ENCODE peak calls at places on chromosomes 2 and 18, in four cellular contexts. R, I, N and Q are unnamed samples.

GRCh38 chr18:48227206-48227605 is 182.0 kb downstream of the ZBTB7C start:
- DNase-seq in N (no peak), R (no peak), I (no peak), Q (no peak)

GRCh38 chr18:73897517-73897916 is 250.1 kb downstream of the FBXO15 start:
- DNase-seq in I (no peak), R (no peak), N (no peak), Q (no peak)

GRCh38 chr2:221596192-221596591 is 24.1 kb upstream of the EPHA4 start:
- DNase-seq in I (no peak), R (no peak), N (no peak), Q (no peak)

GRCh38 chr18:57767259-57768050 is 35.7 kb downstream of the ATP8B1 start:
- DNase-seq in I (no peak), R (no peak), N (no peak), Q (no peak)

GRCh38 chr2:172095905-172096660 is 6.6 kb downstream of the DLX2 start:
- DNase-seq in I (no peak), R (no peak), N (no peak), Q (no peak)

GRCh38 chr2:16628316-16628715 is 37.3 kb downstream of the CYRIA start:
- DNase-seq in I (no peak), R (no peak), N (no peak), Q (no peak)

GRCh38 chr2:150445404-150445803 is 42.1 kb downstream of the RND3 start:
- DNase-seq in R (no peak), I (no peak), N (no peak), Q (no peak)

GRCh38 chr18:23565916-23566547 is 20.3 kb downstream of the NPC1 start:
- DNase-seq in N (no peak), R (no peak), I (no peak), Q (no peak)

GRCh38 chr18:5983479-5983878 is 88.2 kb upstream of the TMEM200C start:
- DNase-seq in I (no peak), N (peak; percentile 95), R (no peak), Q (no peak)

GRCh38 chr18:78192044-78192443 is 787.6 kb upstream of the SALL3 start:
- DNase-seq in I (no peak), R (no peak), N (peak; percentile 20), Q (no peak)

GRCh38 chr2:212032032-212032431 is 506.6 kb downstream of the ERBB4 start:
- DNase-seq in R (no peak), N (no peak), I (no peak), Q (no peak)

GRCh38 chr2:74267068-74267467 is 68.7 kb downstream of the MTHFD2 start:
- DNase-seq in N (peak; percentile 31), I (peak; percentile 53), R (no peak), Q (peak; percentile 17)

GRCh38 chr18:42113529-42114191 is 158.6 kb downstream of the PIK3C3 start:
- DNase-seq in N (no peak), R (no peak), I (no peak), Q (no peak)

GRCh38 chr2:38115216-38116012 is 39.5 kb upstream of the CYP1B1 start:
- DNase-seq in R (peak; percentile 33), I (peak; percentile 43), N (peak; percentile 79), Q (peak; percentile 54)

GRCh38 chr2:24512836-24513235 is 21.8 kb downstream of the NCOA1 start:
- DNase-seq in I (no peak), R (no peak), N (no peak), Q (no peak)

GRCh38 chr2:53403836-53404413 is 363.7 kb upstream of the CHAC2 start:
- DNase-seq in I (no peak), R (no peak), N (no peak), Q (no peak)

GRCh38 chr2:50143822-50144575 is 887.9 kb downstream of the NRXN1 start:
- DNase-seq in R (peak; percentile 24), N (peak; percentile 80), I (no peak), Q (peak; percentile 53)

GRCh38 chr2:17337507-17337906 is 180.7 kb downstream of the RAD51AP2 start:
- DNase-seq in R (no peak), I (no peak), N (no peak), Q (no peak)

GRCh38 chr2:33673937-33674336 is 74.8 kb upstream of the FAM98A start:
- DNase-seq in N (no peak), I (no peak), R (no peak), Q (peak; percentile 7)

GRCh38 chr2:155368934-155369333 is 670.4 kb downstream of the KCNJ3 start:
- DNase-seq in N (peak; percentile 34), I (no peak), R (no peak), Q (peak; percentile 26)

GRCh38 chr2:234275515-234275914 is 221.4 kb downstream of the ARL4C start:
- DNase-seq in N (peak; percentile 19), R (no peak), I (no peak), Q (no peak)

GRCh38 chr2:212538156-212539144 is at the start of gene ERBB4:
- DNase-seq in I (no peak), N (peak; percentile 54), R (no peak), Q (no peak)

GRCh38 chr2:231012471-231012870 is 16.6 kb downstream of the SPATA3 start:
- DNase-seq in R (no peak), N (no peak), I (no peak), Q (no peak)

GRCh38 chr2:53568463-53568862 is 199.1 kb upstream of the CHAC2 start:
- DNase-seq in R (no peak), I (no peak), N (no peak), Q (no peak)

GRCh38 chr2:175154670-175155082 is 13.3 kb downstream of the ATF2 start:
- DNase-seq in R (no peak), I (no peak), N (no peak), Q (no peak)

GRCh38 chr2:3489449-3490115 is 29.7 kb downstream of the ADI1 start:
- DNase-seq in I (no peak), N (no peak), R (no peak), Q (no peak)

GRCh38 chr2:152336103-152336853 is 1.3 kb downstream of the FMNL2 start:
- DNase-seq in R (no peak), I (no peak), N (peak; percentile 49), Q (no peak)